ENCODE peak calls at places on chromosomes 4 and X, in ten cellular contexts. One of them, this sample, is unnamed. For H3K27me3, the result is how much of the 10 kb centered on the place peaks cover.

GRCh38 chrX:139739138-139739537 is 31.2 kb upstream of the MCF2 start:
- DNase-seq in Peyer's patch: no peak
- DNase-seq in SK-N-SH: no peak
- DNase-seq in MM.1S: peak
- DNase-seq in ascending aorta: no peak
- DNase-seq in left lung: no peak
- DNase-seq in left ventricle myocardium inferior: no peak
- DNase-seq in mammary epithelial cell: peak
- DNase-seq in heart left ventricle: no peak
- DNase-seq in GM23338: no peak
- DNase-seq in this sample: no peak

GRCh38 chr4:147368948-147369347 is 111.9 kb upstream of the EDNRA start:
- DNase-seq in Peyer's patch: no peak
- DNase-seq in SK-N-SH: no peak
- DNase-seq in left ventricle myocardium inferior: no peak
- DNase-seq in ascending aorta: no peak
- DNase-seq in MM.1S: no peak
- DNase-seq in left lung: no peak
- DNase-seq in heart left ventricle: no peak
- DNase-seq in GM23338: no peak
- DNase-seq in mammary epithelial cell: no peak
- DNase-seq in this sample: no peak

GRCh38 chr4:153260152-153260551 is 55.9 kb downstream of the TRIM2 start:
- DNase-seq in ascending aorta: no peak
- DNase-seq in MM.1S: no peak
- DNase-seq in mammary epithelial cell: no peak
- DNase-seq in GM23338: peak
- DNase-seq in heart left ventricle: no peak
- DNase-seq in Peyer's patch: no peak
- DNase-seq in left ventricle myocardium inferior: no peak
- DNase-seq in left lung: no peak
- DNase-seq in SK-N-SH: no peak
- DNase-seq in this sample: no peak

GRCh38 chr4:184215709-184216328 is 1.9 kb downstream of the ENPP6 start:
- DNase-seq in ascending aorta: no peak
- DNase-seq in MM.1S: no peak
- DNase-seq in left lung: peak
- DNase-seq in SK-N-SH: peak
- DNase-seq in GM23338: no peak
- DNase-seq in heart left ventricle: no peak
- DNase-seq in mammary epithelial cell: no peak
- DNase-seq in Peyer's patch: no peak
- DNase-seq in left ventricle myocardium inferior: no peak
- DNase-seq in this sample: no peak

GRCh38 chr4:144179152-144179739 is 38.7 kb upstream of the GYPA start:
- DNase-seq in left ventricle myocardium inferior: no peak
- DNase-seq in mammary epithelial cell: peak
- DNase-seq in ascending aorta: no peak
- DNase-seq in Peyer's patch: no peak
- DNase-seq in MM.1S: no peak
- DNase-seq in left lung: no peak
- DNase-seq in GM23338: no peak
- DNase-seq in heart left ventricle: no peak
- DNase-seq in SK-N-SH: no peak
- DNase-seq in this sample: no peak

GRCh38 chr4:21819086-21819485 is 129.5 kb downstream of the KCNIP4 start:
- DNase-seq in heart left ventricle: no peak
- DNase-seq in SK-N-SH: no peak
- DNase-seq in Peyer's patch: no peak
- DNase-seq in ascending aorta: no peak
- DNase-seq in mammary epithelial cell: no peak
- DNase-seq in left lung: no peak
- DNase-seq in left ventricle myocardium inferior: peak
- DNase-seq in GM23338: no peak
- DNase-seq in MM.1S: no peak
- DNase-seq in this sample: no peak

GRCh38 chr4:89765966-89766365 is 71.0 kb downstream of the SNCA start:
- DNase-seq in left ventricle myocardium inferior: no peak
- DNase-seq in mammary epithelial cell: peak
- DNase-seq in left lung: no peak
- DNase-seq in Peyer's patch: no peak
- DNase-seq in ascending aorta: no peak
- DNase-seq in GM23338: no peak
- DNase-seq in heart left ventricle: peak
- DNase-seq in SK-N-SH: no peak
- DNase-seq in MM.1S: no peak
- DNase-seq in this sample: no peak

GRCh38 chrX:67555578-67556203 is 11.9 kb downstream of the AR start:
- DNase-seq in left ventricle myocardium inferior: no peak
- DNase-seq in Peyer's patch: no peak
- DNase-seq in heart left ventricle: no peak
- DNase-seq in MM.1S: peak
- DNase-seq in ascending aorta: no peak
- DNase-seq in mammary epithelial cell: peak
- DNase-seq in left lung: no peak
- DNase-seq in GM23338: peak
- DNase-seq in SK-N-SH: peak
- DNase-seq in this sample: no peak

GRCh38 chrX:28120076-28120475 is 138.8 kb upstream of the DCAF8L1 start:
- DNase-seq in MM.1S: no peak
- DNase-seq in GM23338: no peak
- DNase-seq in ascending aorta: no peak
- DNase-seq in mammary epithelial cell: peak
- DNase-seq in Peyer's patch: no peak
- DNase-seq in left ventricle myocardium inferior: no peak
- DNase-seq in left lung: no peak
- DNase-seq in SK-N-SH: no peak
- DNase-seq in heart left ventricle: no peak
- DNase-seq in this sample: no peak

GRCh38 chrX:109812236-109812635 is 79.2 kb upstream of the ACSL4 start:
- DNase-seq in SK-N-SH: no peak
- DNase-seq in left lung: no peak
- DNase-seq in MM.1S: no peak
- DNase-seq in Peyer's patch: no peak
- DNase-seq in left ventricle myocardium inferior: no peak
- DNase-seq in GM23338: no peak
- DNase-seq in heart left ventricle: no peak
- DNase-seq in ascending aorta: no peak
- DNase-seq in mammary epithelial cell: no peak
- DNase-seq in this sample: no peak

GRCh38 chr4:53908661-53909078 is 155.7 kb downstream of the CHIC2 start:
- DNase-seq in left ventricle myocardium inferior: no peak
- DNase-seq in MM.1S: peak
- DNase-seq in mammary epithelial cell: peak
- DNase-seq in left lung: no peak
- DNase-seq in heart left ventricle: peak
- DNase-seq in GM23338: peak
- DNase-seq in ascending aorta: no peak
- DNase-seq in SK-N-SH: peak
- DNase-seq in Peyer's patch: no peak
- DNase-seq in this sample: no peak

GRCh38 chr4:153000068-153000420 is 63.9 kb downstream of the FHDC1 start:
- DNase-seq in SK-N-SH: no peak
- DNase-seq in ascending aorta: no peak
- DNase-seq in heart left ventricle: no peak
- DNase-seq in mammary epithelial cell: no peak
- DNase-seq in MM.1S: no peak
- DNase-seq in left lung: no peak
- DNase-seq in left ventricle myocardium inferior: no peak
- DNase-seq in GM23338: no peak
- DNase-seq in Peyer's patch: no peak
- DNase-seq in this sample: no peak

GRCh38 chr4:7287918-7288280 is 95.6 kb downstream of the SORCS2 start:
- DNase-seq in mammary epithelial cell: no peak
- DNase-seq in SK-N-SH: no peak
- DNase-seq in ascending aorta: no peak
- DNase-seq in heart left ventricle: no peak
- DNase-seq in MM.1S: no peak
- DNase-seq in Peyer's patch: no peak
- DNase-seq in left lung: peak
- DNase-seq in left ventricle myocardium inferior: no peak
- DNase-seq in GM23338: no peak
- DNase-seq in this sample: no peak

GRCh38 chr4:71379126-71379525 is 40.3 kb downstream of the SLC4A4 start:
- DNase-seq in mammary epithelial cell: no peak
- DNase-seq in ascending aorta: no peak
- DNase-seq in SK-N-SH: no peak
- DNase-seq in left ventricle myocardium inferior: no peak
- DNase-seq in Peyer's patch: no peak
- DNase-seq in left lung: no peak
- DNase-seq in heart left ventricle: no peak
- DNase-seq in GM23338: no peak
- DNase-seq in MM.1S: no peak
- DNase-seq in this sample: no peak

GRCh38 chrX:109966246-109966645 is 36.7 kb upstream of the TMEM164 start:
- DNase-seq in SK-N-SH: no peak
- DNase-seq in heart left ventricle: no peak
- DNase-seq in left ventricle myocardium inferior: no peak
- DNase-seq in MM.1S: no peak
- DNase-seq in mammary epithelial cell: peak
- DNase-seq in Peyer's patch: no peak
- DNase-seq in ascending aorta: no peak
- DNase-seq in GM23338: no peak
- DNase-seq in left lung: no peak
- DNase-seq in this sample: no peak

GRCh38 chrX:11064851-11065600 is 46.1 kb upstream of the HCCS start:
- DNase-seq in left ventricle myocardium inferior: no peak
- DNase-seq in Peyer's patch: no peak
- DNase-seq in GM23338: no peak
- DNase-seq in left lung: no peak
- DNase-seq in SK-N-SH: no peak
- DNase-seq in ascending aorta: no peak
- DNase-seq in mammary epithelial cell: peak
- DNase-seq in heart left ventricle: no peak
- DNase-seq in MM.1S: no peak
- DNase-seq in this sample: no peak

GRCh38 chr4:86156526-86156925 is 203.3 kb downstream of the MAPK10 start:
- DNase-seq in Peyer's patch: no peak
- DNase-seq in left ventricle myocardium inferior: no peak
- DNase-seq in MM.1S: no peak
- DNase-seq in ascending aorta: no peak
- DNase-seq in left lung: no peak
- DNase-seq in SK-N-SH: no peak
- DNase-seq in GM23338: no peak
- DNase-seq in heart left ventricle: no peak
- DNase-seq in mammary epithelial cell: no peak
- DNase-seq in this sample: no peak

GRCh38 chr4:134126955-134127354 is 74.6 kb downstream of the PABPC4L start:
- DNase-seq in MM.1S: no peak
- DNase-seq in Peyer's patch: no peak
- DNase-seq in SK-N-SH: no peak
- DNase-seq in left ventricle myocardium inferior: no peak
- DNase-seq in left lung: peak
- DNase-seq in GM23338: no peak
- DNase-seq in mammary epithelial cell: no peak
- DNase-seq in ascending aorta: no peak
- DNase-seq in heart left ventricle: no peak
- DNase-seq in this sample: no peak

GRCh38 chr4:16757080-16757521 is 141.3 kb downstream of the LDB2 start:
- DNase-seq in mammary epithelial cell: no peak
- DNase-seq in GM23338: no peak
- DNase-seq in MM.1S: no peak
- DNase-seq in ascending aorta: no peak
- DNase-seq in left ventricle myocardium inferior: no peak
- DNase-seq in SK-N-SH: peak
- DNase-seq in Peyer's patch: no peak
- DNase-seq in heart left ventricle: no peak
- DNase-seq in left lung: no peak
- DNase-seq in this sample: no peak

DNA sequence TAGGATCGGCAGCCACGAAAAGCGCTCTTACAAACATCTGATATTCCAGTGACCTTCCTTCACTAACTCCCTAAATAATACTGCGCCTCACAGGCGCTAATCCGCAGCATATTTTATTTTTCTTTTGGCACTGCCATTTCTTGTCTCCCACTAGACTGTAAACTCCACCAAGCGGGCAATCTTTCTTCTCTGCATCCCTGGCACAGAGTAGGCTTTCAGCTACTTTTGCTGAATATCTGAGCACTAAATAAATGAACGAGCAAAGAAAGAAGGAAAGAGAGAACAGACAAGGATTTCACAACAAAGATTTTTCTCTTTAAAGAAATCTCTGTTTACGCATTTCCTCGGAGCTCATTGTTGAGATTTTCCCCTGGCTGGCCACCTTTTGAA is 12.7 kb downstream of the NKX3-2 start:
- DNase-seq in ascending aorta: no peak
- DNase-seq in heart left ventricle: no peak
- DNase-seq in SK-N-SH: no peak
- DNase-seq in left lung: no peak
- DNase-seq in left ventricle myocardium inferior: no peak
- DNase-seq in mammary epithelial cell: no peak
- DNase-seq in Peyer's patch: no peak
- DNase-seq in MM.1S: peak
- DNase-seq in GM23338: no peak
- DNase-seq in this sample: no peak
- H3K27me3 ChIP-seq in ascending aorta: under half
- H3K27me3 ChIP-seq in heart left ventricle: half or more
- H3K27me3 ChIP-seq in SK-N-SH: half or more
- H3K27me3 ChIP-seq in left lung: half or more
- H3K27me3 ChIP-seq in left ventricle myocardium inferior: half or more
- H3K27me3 ChIP-seq in mammary epithelial cell: half or more
- H3K27me3 ChIP-seq in Peyer's patch: under half
- H3K27me3 ChIP-seq in MM.1S: half or more
- H3K27me3 ChIP-seq in GM23338: half or more
- H3K27me3 ChIP-seq in this sample: half or more

GRCh38 chr4:1172971-1173757 is 781 bp upstream of the SPON2 start:
- DNase-seq in GM23338: peak
- DNase-seq in ascending aorta: no peak
- DNase-seq in Peyer's patch: no peak
- DNase-seq in mammary epithelial cell: no peak
- DNase-seq in MM.1S: no peak
- DNase-seq in heart left ventricle: no peak
- DNase-seq in left lung: peak
- DNase-seq in left ventricle myocardium inferior: no peak
- DNase-seq in SK-N-SH: peak
- DNase-seq in this sample: no peak
- H3K4me3 ChIP-seq in GM23338: peak
- H3K4me3 ChIP-seq in ascending aorta: no peak
- H3K4me3 ChIP-seq in Peyer's patch: no peak
- H3K4me3 ChIP-seq in mammary epithelial cell: no peak
- H3K4me3 ChIP-seq in MM.1S: no peak
- H3K4me3 ChIP-seq in heart left ventricle: no peak
- H3K4me3 ChIP-seq in left lung: no peak
- H3K4me3 ChIP-seq in left ventricle myocardium inferior: peak
- H3K4me3 ChIP-seq in SK-N-SH: no peak
- H3K4me3 ChIP-seq in this sample: no peak

GRCh38 chr4:15551740-15552446 is 82.2 kb downstream of the CC2D2A start:
- DNase-seq in left lung: no peak
- DNase-seq in ascending aorta: no peak
- DNase-seq in mammary epithelial cell: no peak
- DNase-seq in SK-N-SH: no peak
- DNase-seq in left ventricle myocardium inferior: no peak
- DNase-seq in GM23338: no peak
- DNase-seq in MM.1S: no peak
- DNase-seq in Peyer's patch: no peak
- DNase-seq in heart left ventricle: no peak
- DNase-seq in this sample: no peak
- H3K27ac ChIP-seq in left lung: peak
- H3K27ac ChIP-seq in ascending aorta: no peak
- H3K27ac ChIP-seq in mammary epithelial cell: no peak
- H3K27ac ChIP-seq in SK-N-SH: no peak
- H3K27ac ChIP-seq in left ventricle myocardium inferior: no peak
- H3K27ac ChIP-seq in GM23338: no peak
- H3K27ac ChIP-seq in MM.1S: no peak
- H3K27ac ChIP-seq in Peyer's patch: no peak
- H3K27ac ChIP-seq in heart left ventricle: no peak
- H3K27ac ChIP-seq in this sample: no peak

GRCh38 chr4:163808091-163808490 is 313.6 kb downstream of the TMA16 start:
- DNase-seq in mammary epithelial cell: no peak
- DNase-seq in GM23338: no peak
- DNase-seq in SK-N-SH: no peak
- DNase-seq in ascending aorta: no peak
- DNase-seq in heart left ventricle: no peak
- DNase-seq in left lung: no peak
- DNase-seq in left ventricle myocardium inferior: no peak
- DNase-seq in MM.1S: no peak
- DNase-seq in Peyer's patch: no peak
- DNase-seq in this sample: no peak
- H3K27me3 ChIP-seq in mammary epithelial cell: under half
- H3K27me3 ChIP-seq in GM23338: under half
- H3K27me3 ChIP-seq in SK-N-SH: under half
- H3K27me3 ChIP-seq in ascending aorta: under half
- H3K27me3 ChIP-seq in heart left ventricle: under half
- H3K27me3 ChIP-seq in left lung: under half
- H3K27me3 ChIP-seq in left ventricle myocardium inferior: under half
- H3K27me3 ChIP-seq in MM.1S: under half
- H3K27me3 ChIP-seq in Peyer's patch: under half
- H3K27me3 ChIP-seq in this sample: under half